ENCODE peak calls at places on chromosomes 7 and 10, in seven cellular contexts. Z is adrenal gland, J is HepG2, Y is gastrocnemius medialis, P is right lobe of liver, Q is thyroid gland, D is sigmoid colon. M is an unnamed sample.

GRCh38 chr7:135170223-135170997 is at the start of gene CYREN:
- DNase-seq in Y (peak), Q (peak), J (peak), D (peak), Z (peak), P (peak), M (peak)

GRCh38 chr10:89029785-89030437 is 39.3 kb downstream of the FAS start:
- DNase-seq in Q (peak), P (peak), D (peak), J (peak), Z (peak), Y (peak), M (peak)

GRCh38 chr10:70571636-70572439 is 30.7 kb downstream of the PRF1 start:
- DNase-seq in Z (no peak), P (peak), J (no peak), Y (no peak), Q (no peak), D (peak), M (no peak)

GRCh38 chr7:129401228-129401967 is 32.8 kb upstream of the STRIP2 start:
- DNase-seq in J (peak), Q (no peak), Z (no peak), D (no peak), Y (no peak), P (no peak), M (no peak)

GRCh38 chr10:45375716-45376231 is 1.8 kb downstream of the ALOX5 start:
- DNase-seq in J (no peak), D (no peak), Y (no peak), P (no peak), Z (no peak), Q (no peak), M (no peak)

GRCh38 chr7:130392456-130392860 is 12.2 kb downstream of the CPA1 start:
- DNase-seq in Q (no peak), D (no peak), Z (peak), P (no peak), J (no peak), Y (no peak), M (no peak)

GRCh38 chr10:1559311-1559710 is 178.0 kb downstream of the ADARB2 start:
- DNase-seq in Q (no peak), P (no peak), Z (no peak), Y (no peak), D (peak), J (no peak), M (no peak)

GRCh38 chr7:74051629-74052410 is 23.8 kb downstream of the ELN start:
- DNase-seq in Q (peak), P (no peak), Z (no peak), J (peak), D (no peak), Y (no peak), M (no peak)

GRCh38 chr10:24153537-24153936 is 55.4 kb upstream of the KIAA1217 start:
- DNase-seq in Y (no peak), Z (no peak), Q (no peak), D (no peak), P (no peak), J (no peak), M (no peak)

GRCh38 chr7:71511361-71511807 is 379.4 kb downstream of the GALNT17 start:
- DNase-seq in Z (no peak), P (no peak), J (no peak), Q (no peak), Y (no peak), D (no peak), M (no peak)

GRCh38 chr7:86833360-86833759 is 189.7 kb downstream of the GRM3 start:
- DNase-seq in Q (peak), D (no peak), P (no peak), J (no peak), Y (no peak), Z (no peak), M (no peak)

GRCh38 chr10:96642973-96643372 is 56.2 kb upstream of the TM9SF3 start:
- DNase-seq in Z (peak), D (peak), Q (peak), Y (no peak), P (peak), J (peak), M (peak)

GRCh38 chr10:71970331-71970730 is 6.1 kb downstream of the CHST3 start:
- DNase-seq in D (peak), Q (peak), Z (no peak), P (no peak), Y (peak), J (no peak), M (no peak)

GRCh38 chr7:149020483-149020882 is 7.8 kb downstream of the PDIA4 start:
- DNase-seq in P (no peak), J (no peak), D (no peak), Z (no peak), Q (no peak), Y (no peak), M (no peak)

GRCh38 chr10:102781089-102781920 is 37.6 kb downstream of the WBP1L start:
- DNase-seq in Y (no peak), Q (no peak), D (no peak), P (no peak), Z (no peak), J (no peak), M (no peak)

GRCh38 chr10:30725661-30726060 is 96.1 kb upstream of the LYZL2 start:
- DNase-seq in P (no peak), Y (no peak), Z (no peak), Q (no peak), D (no peak), J (no peak), M (peak)

GRCh38 chr7:92837214-92837749 is 909 bp upstream of the CDK6 start:
- DNase-seq in Z (no peak), P (no peak), J (peak), Q (peak), D (no peak), Y (no peak), M (no peak)

GRCh38 chr7:11181590-11181989 is 207.9 kb downstream of the PHF14 start:
- DNase-seq in Z (no peak), P (no peak), Q (no peak), Y (no peak), D (no peak), J (no peak), M (no peak)

GRCh38 chr10:95756061-95756751 is at the start of gene ENTPD1:
- DNase-seq in D (no peak), Q (no peak), Y (no peak), Z (peak), J (no peak), P (no peak), M (no peak)

GRCh38 chr10:112304460-112304859 is 21.3 kb downstream of the TECTB start:
- DNase-seq in Q (no peak), Z (no peak), P (no peak), D (no peak), Y (no peak), J (peak), M (no peak)

GRCh38 chr7:74294191-74294998 is 5.2 kb downstream of the CLIP2 start:
- DNase-seq in J (peak), Y (no peak), D (no peak), P (no peak), Q (no peak), Z (no peak), M (no peak)

GRCh38 chr10:49741108-49741995 is 20.8 kb downstream of the OGDHL start:
- DNase-seq in J (no peak), D (no peak), Y (no peak), Q (no peak), Z (no peak), P (no peak), M (peak)

GRCh38 chr10:30436200-30436599 is 2.2 kb downstream of the MAP3K8 start:
- DNase-seq in Q (peak), P (no peak), J (no peak), D (peak), Z (no peak), Y (no peak), M (no peak)

GRCh38 chr10:94358480-94358879 is 4.3 kb downstream of the NOC3L start:
- DNase-seq in D (no peak), Y (no peak), Q (no peak), Z (no peak), P (no peak), J (peak), M (no peak)

GRCh38 chr7:121303422-121304171 is 25.2 kb upstream of the WNT16 start:
- DNase-seq in J (no peak), P (no peak), Q (no peak), D (no peak), Y (no peak), Z (no peak), M (no peak)

GRCh38 chr7:43124388-43124787 is 11.9 kb downstream of the HECW1 start:
- DNase-seq in D (no peak), Z (no peak), P (no peak), J (no peak), Q (no peak), Y (no peak), M (no peak)

GRCh38 chr10:94016727-94017714 is 23.3 kb downstream of the PLCE1 start:
- DNase-seq in D (no peak), Y (no peak), Z (peak), P (no peak), J (no peak), Q (peak), M (no peak)

GRCh38 chr10:110535958-110536891 is 31.3 kb upstream of the SMC3 start:
- DNase-seq in Y (no peak), D (no peak), Z (no peak), J (peak), P (peak), Q (no peak), M (no peak)

GRCh38 chr7:1588978-1589377 is 19.1 kb upstream of the PSMG3 start:
- DNase-seq in P (no peak), Y (no peak), J (no peak), Z (no peak), Q (no peak), D (no peak), M (no peak)

GRCh38 chr7:6272481-6273323 is at the start of gene CYTH3:
- DNase-seq in Y (peak), Q (peak), J (peak), P (peak), Z (peak), D (peak), M (peak)

DNA sequence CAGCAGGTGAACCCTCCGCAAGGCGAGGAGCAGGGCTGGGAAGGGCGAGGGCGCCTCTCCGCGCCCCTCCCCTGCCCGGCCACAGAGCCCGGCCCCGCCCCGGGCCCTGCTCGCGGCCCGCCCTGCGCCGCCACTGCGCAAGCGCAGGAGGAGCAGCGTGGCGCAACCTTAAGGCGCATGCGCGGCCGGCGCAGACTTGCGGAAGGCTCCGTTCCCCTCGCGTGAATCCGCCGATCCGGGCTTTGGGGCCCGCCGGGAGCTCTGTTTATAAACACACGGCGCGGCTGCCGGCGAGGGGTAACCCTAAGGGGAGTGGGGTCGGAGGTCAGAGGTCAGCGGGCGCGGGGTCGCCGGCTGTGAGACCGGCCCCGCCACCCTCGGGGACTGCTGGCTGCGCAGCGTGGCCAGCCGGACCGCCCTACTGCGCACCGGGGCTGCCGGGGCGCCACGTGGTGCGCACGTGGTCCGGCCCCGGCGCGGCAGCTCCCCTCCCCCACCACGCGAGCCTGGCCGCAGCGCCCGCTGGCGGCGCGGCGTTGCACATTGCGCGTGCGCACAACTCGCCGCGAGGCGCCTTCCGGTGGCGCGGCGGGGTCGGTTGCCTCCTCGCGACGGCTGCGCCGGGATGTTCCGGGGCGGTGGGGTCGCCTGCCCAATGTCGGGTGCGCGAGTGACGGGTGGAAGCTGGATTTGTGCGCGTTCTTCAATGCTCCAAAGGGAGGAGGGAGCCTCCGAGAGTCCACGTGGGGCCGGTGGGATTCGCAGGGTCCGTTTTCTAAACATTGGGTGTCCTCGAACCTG is 40.2 kb upstream of the FOXK1 start:
- DNase-seq in Q (peak), Z (peak), J (peak), P (peak), D (peak), Y (peak), M (peak)
- TF ChIP-seq POLR2A in Q (no peak), Z (peak), J (peak), P (peak), D (peak), Y (peak), M (no peak)

DNA sequence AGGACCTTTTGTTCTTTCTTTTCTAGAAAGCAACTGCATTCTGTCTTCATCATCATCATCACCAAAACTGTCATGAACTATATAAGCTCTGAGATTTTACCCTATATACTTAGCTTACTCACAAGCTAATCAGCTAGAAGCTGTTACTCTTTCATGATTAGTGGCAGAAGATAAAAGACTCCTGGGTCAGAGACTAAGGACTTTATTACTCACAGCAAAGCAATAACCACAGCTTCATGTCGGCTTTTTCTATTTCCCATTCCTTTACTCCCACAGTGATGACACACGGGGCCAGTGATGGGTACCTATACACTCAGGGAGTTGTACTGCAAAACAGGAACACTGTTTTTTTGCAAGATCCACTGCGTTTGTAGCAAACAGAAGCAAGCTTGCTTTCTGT is 8.4 kb upstream of the C10orf88 start:
- DNase-seq in D (no peak), P (no peak), Z (no peak), Y (no peak), J (no peak), Q (no peak), M (no peak)
- H3K4me3 ChIP-seq in D (no peak), P (no peak), Z (no peak), Y (no peak), J (no peak), Q (no peak), M (no peak)

GRCh38 chr10:77925795-77926565 is 575 bp downstream of the DLG5 start:
- DNase-seq in D (peak), J (no peak), Z (no peak), Q (peak), P (peak), Y (peak), M (no peak)
- TF ChIP-seq CTCF in D (no peak), J (no peak), Z (no peak), Q (no peak), P (no peak), Y (peak), M (no peak)

GRCh38 chr10:65891073-65891981 is 1034.5 kb upstream of the LRRTM3 start:
- DNase-seq in Z (no peak), J (no peak), Q (no peak), D (no peak), P (no peak), Y (no peak), M (no peak)
- TF ChIP-seq POLR2A in Z (no peak), J (no peak), Q (no peak), D (no peak), P (no peak), Y (no peak), M (no peak)